ENCODE peak calls at places on chromosomes 2 and 18, in nine cellular contexts. N, S, R, K, E, U, Y, L and C are unnamed samples.

GRCh38 chr18:77765468-77765867 is 515.8 kb downstream of the GALR1 start:
- DNase-seq in U (peak), S (no peak), Y (peak), K (peak), R (no peak), L (no peak), N (peak), E (peak), C (no peak)

GRCh38 chr2:74290466-74291216 is 52.6 kb downstream of the SLC4A5 start:
- DNase-seq in U (no peak), R (no peak), S (no peak), E (no peak), N (no peak), K (no peak), L (no peak), Y (no peak), C (no peak)

GRCh38 chr2:234816056-234816455 is 135.8 kb upstream of the SH3BP4 start:
- DNase-seq in E (no peak), U (no peak), R (no peak), L (no peak), Y (no peak), S (no peak), N (no peak), K (no peak), C (no peak)

GRCh38 chr18:74289137-74289536 is 2.6 kb downstream of the CYB5A start:
- DNase-seq in Y (no peak), U (no peak), L (no peak), E (no peak), K (no peak), N (no peak), R (no peak), S (peak), C (peak)

GRCh38 chr2:191804711-191805230 is 42.1 kb downstream of the CAVIN2 start:
- DNase-seq in L (no peak), N (no peak), R (no peak), S (no peak), U (no peak), E (no peak), Y (no peak), K (no peak), C (no peak)

GRCh38 chr2:238231251-238231793 is 8.5 kb downstream of the HES6 start:
- DNase-seq in R (no peak), K (no peak), L (peak), U (no peak), S (peak), E (peak), N (no peak), Y (peak), C (peak)

GRCh38 chr2:183680573-183680972 is 556.3 kb downstream of the NUP35 start:
- DNase-seq in L (no peak), S (no peak), U (no peak), E (no peak), N (no peak), K (no peak), R (no peak), Y (no peak), C (no peak)

GRCh38 chr18:24627644-24628315 is 167.3 kb downstream of the HRH4 start:
- DNase-seq in L (no peak), U (no peak), K (no peak), Y (no peak), E (peak), N (no peak), R (no peak), S (peak), C (no peak)

GRCh38 chr2:161954103-161954502 is 119.9 kb downstream of the DPP4 start:
- DNase-seq in K (peak), L (no peak), U (peak), Y (no peak), N (no peak), E (no peak), S (no peak), R (no peak), C (no peak)

GRCh38 chr2:163800889-163801498 is 65.2 kb upstream of the FIGN start:
- DNase-seq in E (peak), K (no peak), L (no peak), U (no peak), Y (no peak), R (no peak), S (peak), N (peak), C (peak)

GRCh38 chr2:203871371-203871983 is 3.9 kb downstream of the CTLA4 start:
- DNase-seq in U (no peak), K (no peak), E (no peak), S (no peak), L (no peak), N (no peak), R (no peak), Y (no peak), C (no peak)

GRCh38 chr2:150165988-150166965 is 321.2 kb downstream of the RND3 start:
- DNase-seq in K (no peak), E (no peak), R (no peak), U (no peak), S (no peak), Y (no peak), L (no peak), N (no peak), C (peak)

GRCh38 chr2:120440521-120441350 is 94.8 kb downstream of the INHBB start:
- DNase-seq in N (no peak), R (no peak), K (no peak), L (no peak), S (no peak), U (no peak), E (no peak), Y (no peak), C (no peak)